ENCODE peak calls at places on chromosomes 11 and 22, in five cellular contexts. A is neural progenitor cell, E is GM23338, F is hepatocyte, P is PC-3. U is an unnamed sample.

GRCh38 chr11:48093323-48093722 is 113.0 kb downstream of the PTPRJ start:
- DNase-seq in F (no peak), E (no peak), P (peak; percentile 78), A (no peak), U (no peak)

GRCh38 chr11:94147433-94147845 is 18.8 kb downstream of the PANX1 start:
- DNase-seq in A (no peak), P (no peak), F (no peak), E (no peak), U (no peak)

GRCh38 chr11:74388678-74389327 is 9.4 kb downstream of the PGM2L1 start:
- DNase-seq in F (peak; percentile 79), A (peak; percentile 72), E (peak; percentile 87), P (peak; percentile 87), U (peak; percentile 74)

GRCh38 chr11:72307439-72307838 is 63.5 kb upstream of the PHOX2A start:
- DNase-seq in P (no peak), F (no peak), A (no peak), E (no peak), U (no peak)

GRCh38 chr11:20964985-20965384 is 295.6 kb downstream of the NELL1 start:
- DNase-seq in A (no peak), P (no peak), F (no peak), E (no peak), U (no peak)

GRCh38 chr11:43942651-43943356 is 367 bp downstream of the C11orf96 start:
- DNase-seq in F (peak; percentile 33), P (peak; percentile 2), A (peak; percentile 61), E (peak; percentile 48), U (peak; percentile 43)

GRCh38 chr11:95140397-95141030 is 50.9 kb downstream of the ENDOD1 start:
- DNase-seq in P (no peak), F (no peak), E (no peak), A (no peak), U (no peak)

GRCh38 chr11:18677560-18677959 is 21.0 kb upstream of the TMEM86A start:
- DNase-seq in F (no peak), A (no peak), P (peak; percentile 31), E (no peak), U (no peak)

GRCh38 chr11:1485504-1485885 is 1.1 kb downstream of the MOB2 start:
- DNase-seq in E (no peak), F (no peak), P (no peak), A (no peak), U (no peak)

GRCh38 chr11:131483877-131484276 is 113.5 kb downstream of the NTM start:
- DNase-seq in F (no peak), A (peak; percentile 71), P (no peak), E (no peak), U (no peak)

GRCh38 chr11:124551189-124551588 is 7.7 kb upstream of the OR8B12 start:
- DNase-seq in E (peak; percentile 52), P (no peak), F (no peak), A (no peak), U (no peak)

GRCh38 chr11:121334973-121335711 is 42.6 kb downstream of the SC5D start:
- DNase-seq in A (no peak), F (no peak), P (no peak), E (no peak), U (no peak)

GRCh38 chr22:43550024-43550620 is 138.3 kb downstream of the MPPED1 start:
- DNase-seq in A (no peak), E (no peak), F (no peak), P (no peak), U (peak; percentile 89)

GRCh38 chr11:97140885-97141494 is 751.2 kb downstream of the JRKL start:
- DNase-seq in A (peak; percentile 38), F (peak; percentile 22), P (peak; percentile 43), E (peak; percentile 66), U (peak; percentile 39)

GRCh38 chr11:73978576-73979086 is 4.0 kb downstream of the UCP2 start:
- DNase-seq in E (no peak), F (no peak), P (no peak), A (no peak), U (no peak)

GRCh38 chr11:15819679-15820286 is 536.6 kb downstream of the SOX6 start:
- DNase-seq in E (peak; percentile 76), F (peak; percentile 69), A (peak; percentile 74), P (peak; percentile 52), U (peak; percentile 53)

GRCh38 chr22:50270302-50271010 is at the start of gene MAPK11:
- DNase-seq in A (peak; percentile 92), P (peak; percentile 54), F (peak; percentile 87), E (peak; percentile 92), U (peak; percentile 52)

GRCh38 chr11:74256370-74257133 is 54.9 kb downstream of the P4HA3 start:
- DNase-seq in F (no peak), P (no peak), A (no peak), E (no peak), U (no peak)

GRCh38 chr11:30861506-30861905 is 275.4 kb upstream of the MPPED2 start:
- DNase-seq in P (no peak), E (no peak), A (no peak), F (no peak), U (no peak)

GRCh38 chr11:432501-433100 is 9.2 kb downstream of the ANO9 start:
- DNase-seq in E (no peak), P (no peak), A (no peak), F (no peak), U (no peak)

GRCh38 chr11:72599325-72600117 is 74.7 kb downstream of the PDE2A start:
- DNase-seq in A (no peak), P (peak; percentile 13), E (peak; percentile 30), F (no peak), U (no peak)

GRCh38 chr11:36155770-36156485 is 133.3 kb downstream of the COMMD9 start:
- DNase-seq in A (no peak), P (peak; percentile 57), F (no peak), E (peak; percentile 24), U (no peak)

GRCh38 chr11:17548444-17548843 is 1.4 kb downstream of the OTOG start:
- DNase-seq in F (no peak), P (no peak), E (peak; percentile 85), A (peak; percentile 63), U (no peak)

GRCh38 chr22:50089231-50090140 is at the start of gene MOV10L1:
- DNase-seq in E (peak; percentile 89), F (no peak), A (no peak), P (no peak), U (no peak)

GRCh38 chr11:9057888-9058287 is 33.5 kb downstream of the SCUBE2 start:
- DNase-seq in P (no peak), E (peak; percentile 76), F (no peak), A (peak; percentile 32), U (no peak)

GRCh38 chr11:78038697-78039313 is 15.7 kb upstream of the KCTD14 start:
- DNase-seq in P (no peak), A (no peak), E (no peak), F (no peak), U (no peak)

DNA sequence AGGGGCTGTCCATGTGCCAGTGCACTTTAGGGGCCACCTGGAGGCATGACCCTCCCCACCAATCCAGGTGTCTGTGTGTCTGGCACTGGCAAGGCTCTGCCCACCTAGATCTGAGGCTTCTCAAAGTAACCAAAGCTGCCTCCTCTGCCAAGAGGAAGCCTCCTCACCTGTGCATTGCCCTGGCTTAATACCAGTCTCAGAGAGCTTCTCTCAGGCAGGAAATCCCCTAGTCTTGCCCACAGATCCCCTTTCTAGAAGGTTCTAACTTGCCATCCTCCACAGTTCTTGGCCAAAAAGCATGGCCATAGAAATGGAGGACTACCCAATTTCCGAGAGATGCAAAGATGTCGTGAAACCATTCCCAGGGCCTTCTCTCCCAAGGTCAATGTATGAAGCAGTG is 68.7 kb downstream of the PRDM11 start:
- DNase-seq in F (no peak), E (no peak), A (no peak), P (no peak), U (no peak)
- TF ChIP-seq EZH2phosphoT487 in F (no peak), E (no peak), A (no peak), P (no peak), U (no peak)

GRCh38 chr22:42430486-42431125 is 1.6 kb downstream of the NFAM1 start:
- DNase-seq in P (no peak), A (no peak), E (no peak), F (no peak), U (no peak)

GRCh38 chr22:42433754-42434153 is 1.6 kb upstream of the NFAM1 start:
- DNase-seq in P (no peak), F (no peak), E (no peak), A (no peak), U (no peak)

GRCh38 chr22:42431401-42432019 is 693 bp downstream of the NFAM1 start:
- DNase-seq in P (no peak), A (no peak), F (no peak), E (no peak), U (no peak)

GRCh38 chr22:42432818-42433217 is 615 bp upstream of the NFAM1 start:
- DNase-seq in F (no peak), E (no peak), A (peak; percentile 55), P (no peak), U (no peak)

DNA sequence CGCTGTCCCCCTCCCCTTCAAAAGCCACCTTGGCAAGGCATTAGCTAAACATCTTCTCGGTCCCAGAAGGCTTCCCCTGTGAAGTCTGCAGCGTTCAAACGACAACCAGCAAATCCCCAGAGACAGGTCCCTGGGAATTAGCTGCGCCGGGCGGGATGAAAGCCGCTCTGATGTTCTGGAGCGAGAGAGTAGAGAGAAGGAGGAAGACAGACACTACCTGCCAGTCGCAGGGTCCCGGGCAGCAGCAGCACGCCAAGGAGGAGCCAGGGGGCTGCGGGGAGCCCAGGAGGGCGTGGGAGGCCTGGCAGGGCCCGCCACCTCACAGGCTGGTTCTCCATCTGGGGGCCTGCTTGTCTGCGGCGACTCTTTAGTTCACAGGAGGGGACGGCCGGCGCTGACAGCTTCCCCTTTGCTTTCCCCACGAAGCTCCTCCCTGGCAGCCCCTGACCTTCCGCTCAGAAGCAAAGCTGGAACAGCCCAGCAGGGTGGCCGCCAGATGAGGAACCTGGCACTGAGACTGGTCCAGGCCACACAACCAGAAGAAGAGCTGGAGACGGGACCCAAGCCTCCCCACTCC is at the start of gene NFAM1:
- DNase-seq in E (no peak), P (no peak), F (no peak), A (peak; percentile 41), U (no peak)
- TF ChIP-seq EZH2 in E (no peak), P (no peak), F (no peak), A (no peak), U (no peak)

GRCh38 chr11:65637794-65638317 is at the start of gene SIPA1:
- DNase-seq in F (peak; percentile 90), P (peak; percentile 91), E (peak; percentile 96), A (peak; percentile 95), U (peak; percentile 71)
- TF ChIP-seq CTCF in F (peak; percentile 25), P (peak; percentile 57), E (peak; percentile 49), A (peak; percentile 58), U (peak; percentile 13)

GRCh38 chr11:62181097-62181496 is 8.9 kb upstream of the SCGB1D1 start:
- DNase-seq in A (no peak), P (no peak), E (no peak), F (no peak), U (no peak)

GRCh38 chr11:62176766-62177165 is 13.2 kb upstream of the SCGB1D1 start:
- DNase-seq in E (no peak), P (no peak), F (no peak), A (no peak), U (no peak)

GRCh38 chr11:62182147-62182869 is 7.7 kb upstream of the SCGB1D1 start:
- DNase-seq in E (no peak), P (no peak), A (no peak), F (no peak), U (peak; percentile 15)

DNA sequence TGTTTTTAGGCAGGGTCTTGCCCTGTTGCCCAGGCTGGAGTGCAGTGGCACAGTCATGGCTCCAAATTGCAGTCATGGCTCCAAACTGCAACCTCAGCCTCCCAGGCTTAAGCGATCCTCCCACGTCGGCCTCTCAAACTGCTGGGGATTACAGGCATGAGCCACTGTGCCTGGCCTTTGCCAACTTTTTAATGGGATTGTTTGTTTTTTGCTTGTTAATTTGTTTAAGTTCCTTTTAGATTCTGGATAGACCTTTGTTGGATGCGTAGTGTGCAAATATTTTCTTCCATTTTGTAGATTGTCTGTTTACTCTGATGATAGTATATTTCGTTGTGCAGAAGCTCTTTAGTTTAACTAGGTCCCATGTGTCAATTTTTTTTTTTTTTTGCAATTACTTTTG is 10.0 kb upstream of the SCGB1D1 start:
- DNase-seq in E (no peak), A (no peak), F (no peak), P (no peak), U (no peak)
- TF ChIP-seq EZH2phosphoT487 in E (no peak), A (no peak), F (no peak), P (no peak), U (no peak)

U was measured in MM.1S.